ENCODE peak calls at places on chromosome 1, in four cellular contexts. V is activated T-cell treated with anti-CD3 and anti-CD28 coated beads for 1 hour, X is NCI-H2081, Q is NCI-H1694 treated with DMSO at 0.1 percent for 48 hours. M is an unnamed sample.

GRCh38 chr1:4425892-4426291 is 228.5 kb upstream of the AJAP1 start:
- DNase-seq in V (no peak), X (no peak), Q (no peak), M (no peak)

GRCh38 chr1:199046618-199047017 is 407.8 kb downstream of the PTPRC start:
- DNase-seq in V (no peak), X (no peak), Q (no peak), M (no peak)

GRCh38 chr1:156357977-156358376 is 11.0 kb upstream of the RHBG start:
- DNase-seq in V (no peak), X (no peak), Q (no peak), M (no peak)

GRCh38 chr1:158101944-158102343 is 78.8 kb upstream of the CD1D start:
- DNase-seq in V (no peak), X (no peak), Q (no peak), M (no peak)

GRCh38 chr1:30701266-30701650 is 22.1 kb downstream of the MATN1 start:
- DNase-seq in V (no peak), X (no peak), Q (no peak), M (no peak)

GRCh38 chr1:55001311-55001710 is 2.6 kb downstream of the BSND start:
- DNase-seq in V (no peak), X (no peak), Q (no peak), M (no peak)

GRCh38 chr1:170586942-170587593 is 55.1 kb downstream of the GORAB start:
- DNase-seq in V (no peak), X (no peak), Q (no peak), M (no peak)

GRCh38 chr1:39943471-39944290 is 11.3 kb upstream of the MFSD2A start:
- DNase-seq in V (no peak), X (no peak), Q (no peak), M (no peak)

GRCh38 chr1:202084791-202085681 is 37.7 kb upstream of the GPR37L1 start:
- DNase-seq in V (no peak), X (peak; percentile 91), Q (no peak), M (no peak)

GRCh38 chr1:147272042-147272441 is 29.6 kb downstream of the CHD1L start:
- DNase-seq in V (no peak), X (no peak), Q (no peak), M (no peak)

GRCh38 chr1:10795305-10796021 is 983 bp downstream of the CASZ1 start:
- DNase-seq in V (no peak), X (no peak), Q (no peak), M (no peak)